ENCODE peak calls at places on chromosomes 7 and 10, in seven cellular contexts. Q is upper lobe of left lung, O is prostate gland, A is stomach, R is H1, X is GM23338, T is transverse colon. Y is an unnamed sample.

GRCh38 chr10:30456262-30456661 is 22.3 kb downstream of the MAP3K8 start:
- DNase-seq in R (no peak), O (no peak), X (no peak), Q (no peak), A (no peak), T (peak; percentile 42), Y (peak; percentile 88)

GRCh38 chr7:127189885-127190284 is 62.9 kb downstream of the GRM8 start:
- DNase-seq in A (no peak), R (no peak), T (no peak), O (no peak), Q (no peak), X (peak; percentile 9), Y (no peak)

GRCh38 chr7:92831716-92832622 is 4.4 kb downstream of the CDK6 start:
- DNase-seq in T (peak; percentile 21), O (no peak), Q (no peak), A (no peak), X (peak; percentile 65), R (no peak), Y (no peak)

GRCh38 chr7:49001610-49002033 is 77.3 kb downstream of the CDC14C start:
- DNase-seq in O (no peak), X (peak; percentile 91), R (peak; percentile 82), Q (no peak), A (no peak), T (peak; percentile 9), Y (no peak)

GRCh38 chr7:16079723-16080122 is 341.6 kb downstream of the CRPPA start:
- DNase-seq in O (no peak), A (no peak), T (no peak), R (no peak), X (no peak), Q (no peak), Y (no peak)

GRCh38 chr7:29322023-29322712 is 127.6 kb downstream of the CHN2 start:
- DNase-seq in O (no peak), R (no peak), T (no peak), X (no peak), A (no peak), Q (no peak), Y (no peak)

GRCh38 chr7:129841465-129841864 is 111.3 kb downstream of the UBE2H start:
- DNase-seq in T (no peak), Q (no peak), X (no peak), R (no peak), O (no peak), A (no peak), Y (no peak)

GRCh38 chr10:944034-944831 is 12.7 kb upstream of the LARP4B start:
- DNase-seq in O (no peak), R (no peak), A (peak; percentile 70), Q (peak; percentile 90), X (no peak), T (peak; percentile 53), Y (peak; percentile 91)

GRCh38 chr7:157782041-157782440 is 445.2 kb downstream of the DNAJB6 start:
- DNase-seq in R (no peak), Q (no peak), O (no peak), A (no peak), X (no peak), T (no peak), Y (no peak)

GRCh38 chr10:47339759-47340612 is 8.2 kb upstream of the RBP3 start:
- DNase-seq in Q (no peak), R (no peak), O (no peak), T (no peak), A (peak; percentile 8), X (no peak), Y (peak; percentile 64)

GRCh38 chr10:43436291-43437140 is at the start of gene ZNF487:
- DNase-seq in O (peak; percentile 82), X (peak; percentile 90), R (peak; percentile 94), Q (peak; percentile 99), T (peak; percentile 94), A (peak; percentile 91), Y (peak; percentile 98)

GRCh38 chr7:5388905-5389433 is 34.7 kb downstream of the TNRC18 start:
- DNase-seq in T (no peak), A (no peak), Q (peak; percentile 81), X (peak; percentile 58), O (no peak), R (peak; percentile 66), Y (no peak)

GRCh38 chr7:93717217-93717900 is 142.8 kb upstream of the CALCR start:
- DNase-seq in Q (no peak), T (no peak), O (no peak), A (no peak), X (no peak), R (no peak), Y (no peak)

GRCh38 chr10:101956898-101957297 is 99.1 kb downstream of the ARMH3 start:
- DNase-seq in Q (no peak), X (no peak), O (no peak), A (no peak), R (no peak), T (no peak), Y (no peak)
- TF ChIP-seq POLR2AphosphoS5 in Q (no peak), X (no peak), O (no peak), A (no peak), R (no peak), T (no peak), Y (no peak)

GRCh38 chr7:17126413-17127374 is 171.8 kb upstream of the AHR start:
- DNase-seq in A (no peak), R (no peak), X (no peak), O (no peak), Q (no peak), T (no peak), Y (no peak)

GRCh38 chr7:17121671-17122070 is 176.8 kb upstream of the AHR start:
- DNase-seq in O (no peak), X (no peak), T (no peak), R (no peak), A (no peak), Q (no peak), Y (no peak)

GRCh38 chr7:17118412-17118811 is 180.0 kb upstream of the AHR start:
- DNase-seq in O (no peak), T (no peak), Q (no peak), X (no peak), R (no peak), A (no peak), Y (no peak)

GRCh38 chr7:17123020-17123419 is 175.4 kb upstream of the AHR start:
- DNase-seq in X (no peak), R (no peak), T (no peak), A (no peak), Q (no peak), O (no peak), Y (no peak)
- H3K4me3 ChIP-seq in X (no peak overlapping the region), R (no peak overlapping the region), T (no peak overlapping the region), A (no peak overlapping the region), Q (no peak overlapping the region), O (no peak overlapping the region), Y (no peak overlapping the region)

GRCh38 chr10:4141471-4141870 is 356.5 kb upstream of the KLF6 start:
- DNase-seq in O (no peak), A (no peak), X (peak; percentile 27), Q (no peak), R (no peak), T (no peak), Y (no peak)

GRCh38 chr10:4151466-4151865 is 366.5 kb upstream of the KLF6 start:
- DNase-seq in O (no peak), R (peak; percentile 68), T (no peak), A (no peak), Q (no peak), X (peak; percentile 72), Y (no peak)

GRCh38 chr10:4144802-4145201 is 359.8 kb upstream of the KLF6 start:
- DNase-seq in X (no peak), R (no peak), A (no peak), T (no peak), Q (no peak), O (no peak), Y (no peak)

GRCh38 chr10:4150676-4151075 is 365.7 kb upstream of the KLF6 start:
- DNase-seq in O (no peak), A (no peak), Q (no peak), X (no peak), T (no peak), R (no peak), Y (no peak)

DNA sequence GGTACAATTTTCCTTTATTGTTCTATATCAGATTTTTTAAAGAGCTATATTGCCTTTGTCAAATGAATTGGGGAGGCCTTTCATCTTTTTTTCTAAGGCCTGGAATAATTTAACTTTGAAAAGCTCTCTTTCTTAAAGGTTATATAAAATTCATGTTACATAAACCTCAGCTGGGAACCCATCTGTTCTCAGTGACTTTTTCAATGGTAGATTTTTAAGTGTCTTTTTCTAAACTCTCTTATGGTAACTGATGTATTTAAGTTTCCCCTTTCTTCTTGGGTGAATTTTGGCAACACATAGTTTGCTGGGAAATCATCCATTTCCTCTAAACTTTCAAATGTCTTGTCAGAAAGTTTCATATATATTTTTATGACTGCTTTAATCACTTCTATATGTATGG is 362.2 kb upstream of the KLF6 start:
- DNase-seq in A (no peak), T (no peak), X (no peak), O (no peak), Q (no peak), R (no peak), Y (no peak)
- TF ChIP-seq CTCF in A (no peak), T (no peak), X (no peak), O (no peak), Q (no peak), R (no peak), Y (no peak)

GRCh38 chr7:159102681-159103381 is 41.8 kb downstream of the VIPR2 start:
- DNase-seq in R (no peak), A (no peak), O (no peak), X (no peak), T (peak; percentile 3), Q (peak; percentile 36), Y (peak; percentile 69)

GRCh38 chr7:159105066-159105780 is 39.4 kb downstream of the VIPR2 start:
- DNase-seq in X (no peak), T (peak; percentile 4), R (no peak), Q (no peak), A (no peak), O (no peak), Y (peak; percentile 65)

GRCh38 chr7:159103382-159104187 is 41.1 kb downstream of the VIPR2 start:
- DNase-seq in Q (no peak), A (no peak), O (no peak), T (no peak), R (no peak), X (no peak), Y (no peak)

GRCh38 chr7:159105845-159106614 is 38.6 kb downstream of the VIPR2 start:
- DNase-seq in O (no peak), X (peak; percentile 43), A (no peak), T (peak; percentile 3), Q (peak; percentile 43), R (no peak), Y (peak; percentile 48)

DNA sequence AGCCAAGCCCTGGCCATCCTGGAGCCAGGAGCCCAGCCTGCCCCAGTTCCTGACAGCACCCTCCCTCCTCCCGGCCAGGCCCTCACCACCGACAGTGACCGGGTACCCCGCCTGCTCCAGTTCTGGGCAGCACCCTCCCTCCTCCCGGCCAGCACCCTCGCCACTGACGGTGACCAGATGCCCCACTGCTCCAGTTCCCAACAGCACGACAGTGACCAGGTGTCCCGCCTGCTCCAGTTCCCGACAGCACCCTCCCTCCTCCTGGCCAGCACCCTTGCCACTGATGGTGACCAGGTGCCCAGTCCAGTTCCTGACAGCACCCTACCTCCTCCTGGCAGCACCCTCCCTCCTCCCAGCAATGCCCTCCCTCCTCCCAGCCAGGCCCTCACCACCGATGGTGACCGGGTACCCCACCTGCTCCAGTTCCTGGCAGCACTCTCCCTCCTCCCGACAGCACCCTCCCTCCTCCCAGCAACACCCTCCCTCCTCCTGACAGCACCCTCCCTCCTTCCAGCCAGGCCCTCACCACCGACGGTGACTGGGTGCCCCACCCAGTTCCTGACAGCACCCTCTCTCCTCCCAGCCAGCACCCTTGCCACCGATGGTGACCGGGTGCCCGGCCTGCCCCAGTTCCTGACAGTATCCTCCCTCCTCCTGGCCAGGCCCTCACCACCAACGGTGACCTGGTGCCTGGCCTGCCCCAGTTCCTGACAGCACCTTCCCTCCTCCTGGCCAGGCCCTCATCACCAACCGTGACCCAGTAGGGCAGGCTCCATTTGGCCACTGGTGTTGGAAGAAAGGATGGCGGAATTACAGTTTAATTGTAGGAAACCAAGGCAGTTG is 40.3 kb downstream of the VIPR2 start:
- DNase-seq in O (no peak), X (no peak), Q (peak; percentile 73), A (no peak), T (peak; percentile 8), R (no peak), Y (peak; percentile 56)
- TF ChIP-seq POLR2AphosphoS5 in O (no peak), X (no peak), Q (no peak), A (peak; percentile 70), T (no peak), R (no peak), Y (no peak)

Y was measured in spleen.